ENCODE peak calls at places on chromosome 21, in eight cellular contexts. P is hepatocyte, L is mesothelial cell of epicardium, E is AG09319, F is astrocyte of the spinal cord, V is thoracic aorta, K is H9, S is neural crest cell. R is an unnamed sample.

GRCh38 chr21:25834376-25834775 is 99.6 kb downstream of the GABPA start:
- DNase-seq in P (no peak), L (no peak), E (no peak), F (no peak), V (no peak), K (no peak), S (no peak), R (no peak)

GRCh38 chr21:38965910-38966504 is 160.3 kb downstream of the ETS2 start:
- DNase-seq in P (peak), L (no peak), E (no peak), F (no peak), V (no peak), K (peak), S (peak), R (no peak)

GRCh38 chr21:41153443-41153842 is 14.5 kb upstream of the BACE2 start:
- DNase-seq in P (no peak), L (no peak), E (no peak), F (no peak), V (no peak), K (no peak), S (no peak), R (no peak)

GRCh38 chr21:40349591-40349990 is 482.4 kb downstream of the PCP4 start:
- DNase-seq in P (no peak), L (no peak), E (no peak), F (no peak), V (no peak), K (no peak), S (no peak), R (no peak)

GRCh38 chr21:35149698-35150097 is 100.6 kb upstream of the RUNX1 start:
- DNase-seq in P (no peak), L (no peak), E (peak), F (no peak), V (no peak), K (no peak), S (no peak), R (no peak)

GRCh38 chr21:27647921-27648320 is 681.0 kb upstream of the ADAMTS5 start:
- DNase-seq in P (no peak), L (no peak), E (no peak), F (peak), V (no peak), K (no peak), S (no peak), R (no peak)

GRCh38 chr21:41648591-41649031 is 118.2 kb downstream of the RIPK4 start:
- DNase-seq in P (no peak), L (no peak), E (no peak), F (peak), V (no peak), K (no peak), S (no peak), R (no peak)

GRCh38 chr21:35321322-35322200 is 272.5 kb upstream of the RUNX1 start:
- DNase-seq in P (no peak), L (no peak), E (no peak), F (no peak), V (no peak), K (no peak), S (no peak), R (no peak)

GRCh38 chr21:37430184-37430821 is 63.7 kb downstream of the DYRK1A start:
- DNase-seq in P (peak), L (no peak), E (no peak), F (no peak), V (no peak), K (no peak), S (no peak), R (no peak)

GRCh38 chr21:27806261-27806660 is 839.4 kb upstream of the ADAMTS5 start:
- DNase-seq in P (peak), L (no peak), E (no peak), F (no peak), V (no peak), K (no peak), S (no peak), R (no peak)

GRCh38 chr21:14603202-14603601 is 57.1 kb upstream of the SAMSN1 start:
- DNase-seq in P (no peak), L (no peak), E (no peak), F (peak), V (no peak), K (no peak), S (no peak), R (no peak)

GRCh38 chr21:37257526-37257966 is 9.6 kb downstream of the VPS26C start:
- DNase-seq in P (no peak), L (no peak), E (no peak), F (peak), V (no peak), K (no peak), S (peak), R (peak)

GRCh38 chr21:21007606-21008005 is 9.4 kb downstream of the NCAM2 start:
- DNase-seq in P (no peak), L (no peak), E (no peak), F (peak), V (no peak), K (no peak), S (no peak), R (no peak)

GRCh38 chr21:21001591-21002100 is 3.4 kb downstream of the NCAM2 start:
- DNase-seq in P (no peak), L (no peak), E (no peak), F (no peak), V (no peak), K (no peak), S (no peak), R (no peak)

GRCh38 chr21:21000576-21001175 is 2.5 kb downstream of the NCAM2 start:
- DNase-seq in P (no peak), L (no peak), E (no peak), F (no peak), V (no peak), K (no peak), S (no peak), R (no peak)

GRCh38 chr21:21002137-21002536 is 3.9 kb downstream of the NCAM2 start:
- DNase-seq in P (no peak), L (no peak), E (no peak), F (no peak), V (no peak), K (no peak), S (no peak), R (no peak)

GRCh38 chr21:21003701-21004100 is 5.5 kb downstream of the NCAM2 start:
- DNase-seq in P (peak), L (no peak), E (no peak), F (peak), V (no peak), K (peak), S (no peak), R (no peak)
- TF ChIP-seq CTCF in P (peak), L (peak), E (peak), F (peak), V (no peak), K (peak), S (peak), R (no peak)

GRCh38 chr21:45995686-45996179 is 14.2 kb downstream of the COL6A1 start:
- DNase-seq in P (peak), L (peak), E (no peak), F (no peak), V (peak), K (peak), S (no peak), R (no peak)

GRCh38 chr21:45992311-45993209 is 11.0 kb downstream of the COL6A1 start:
- DNase-seq in P (no peak), L (peak), E (no peak), F (no peak), V (peak), K (no peak), S (no peak), R (peak)

GRCh38 chr21:45994738-45995685 is 13.4 kb downstream of the COL6A1 start:
- DNase-seq in P (no peak), L (no peak), E (no peak), F (no peak), V (no peak), K (no peak), S (no peak), R (no peak)

GRCh38 chr21:45993210-45994085 is 11.9 kb downstream of the COL6A1 start:
- DNase-seq in P (no peak), L (no peak), E (no peak), F (no peak), V (peak), K (peak), S (no peak), R (peak)

GRCh38 chr21:45994086-45994661 is 12.6 kb downstream of the COL6A1 start:
- DNase-seq in P (no peak), L (no peak), E (no peak), F (no peak), V (no peak), K (no peak), S (no peak), R (peak)
- TF ChIP-seq CTCF in P (no peak), L (no peak), E (no peak), F (no peak), V (no peak), K (no peak), S (no peak), R (no peak)

GRCh38 chr21:45354970-45355369 is 50.0 kb upstream of the COL18A1 start:
- DNase-seq in P (no peak), L (no peak), E (no peak), F (no peak), V (no peak), K (no peak), S (no peak), R (no peak)

GRCh38 chr21:45357436-45358260 is 47.3 kb upstream of the COL18A1 start:
- DNase-seq in P (peak), L (no peak), E (no peak), F (no peak), V (no peak), K (no peak), S (no peak), R (no peak)

GRCh38 chr21:45355573-45355972 is 49.4 kb upstream of the COL18A1 start:
- DNase-seq in P (no peak), L (no peak), E (no peak), F (no peak), V (no peak), K (no peak), S (no peak), R (no peak)

GRCh38 chr21:45356653-45357435 is 48.1 kb upstream of the COL18A1 start:
- DNase-seq in P (peak), L (no peak), E (no peak), F (no peak), V (no peak), K (no peak), S (no peak), R (no peak)

DNA sequence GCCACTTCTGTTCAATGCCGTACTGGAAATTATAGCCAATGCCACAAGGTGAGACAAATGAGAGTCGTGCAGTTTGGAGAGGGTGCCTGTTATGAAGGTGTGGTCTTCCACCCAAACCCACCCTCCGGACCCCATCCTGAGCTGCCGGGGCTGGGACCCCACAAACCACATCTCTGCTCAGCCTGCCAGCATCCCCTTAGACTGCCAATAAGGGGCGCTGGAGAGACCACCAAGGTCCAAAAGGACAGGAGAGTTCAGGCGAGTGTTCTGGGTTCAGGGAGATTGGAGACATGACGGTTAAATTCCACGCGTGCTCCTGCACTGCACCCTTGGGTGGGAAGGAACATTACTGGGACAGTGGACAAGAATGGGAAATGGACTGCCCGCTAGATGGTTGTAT is 48.7 kb upstream of the COL18A1 start:
- DNase-seq in P (no peak), L (no peak), E (no peak), F (no peak), V (no peak), K (no peak), S (no peak), R (no peak)
- TF ChIP-seq CTCF in P (no peak), L (no peak), E (no peak), F (peak), V (no peak), K (peak), S (peak), R (no peak)

GRCh38 chr21:16454371-16454770 is 724.6 kb downstream of the USP25 start:
- DNase-seq in P (no peak), L (no peak), E (no peak), F (peak), V (no peak), K (no peak), S (no peak), R (no peak)
- TF ChIP-seq CTCF in P (peak), L (no peak), E (peak), F (peak), V (no peak), K (peak), S (peak), R (no peak)

R was measured in activated B cell treated with CpG ODN at 0.5 μM for 24 hours.